ENCODE peak calls at places on chromosomes 4 and X, in seven cellular contexts. W is K562, L is SK-N-SH, I is GM12892, D is HepG2, F is H1, H is GM12878. G is an unnamed sample.

GRCh38 chrX:16851827-16852226 is 18.3 kb downstream of the RBBP7 start:
- DNase-seq in I (no peak), L (no peak), H (no peak), F (no peak), D (no peak), W (no peak), G (no peak)

GRCh38 chrX:133745361-133745760 is 240.0 kb downstream of the GPC3 start:
- DNase-seq in F (no peak), D (no peak), I (no peak), W (no peak), L (no peak), H (no peak), G (no peak)

GRCh38 chr4:14810568-14810967 is 191.7 kb upstream of the CPEB2 start:
- DNase-seq in F (no peak), H (no peak), L (no peak), W (no peak), I (no peak), D (no peak), G (no peak)

GRCh38 chrX:141175786-141176185 is 1.1 kb downstream of the LDOC1 start:
- DNase-seq in W (no peak), D (no peak), L (no peak), F (no peak), I (no peak), H (no peak), G (no peak)

GRCh38 chr4:182145360-182145905 is 97.8 kb upstream of the TENM3 start:
- DNase-seq in I (no peak), W (no peak), D (no peak), F (no peak), H (no peak), L (peak; percentile 34), G (no peak)

GRCh38 chr4:151727365-151727764 is 33.4 kb downstream of the GATB start:
- DNase-seq in I (no peak), F (no peak), L (no peak), W (no peak), H (no peak), D (no peak), G (no peak)

GRCh38 chrX:13109811-13110210 is 65.4 kb upstream of the FAM9C start:
- DNase-seq in I (no peak), F (no peak), L (no peak), H (no peak), D (no peak), W (no peak), G (no peak)

GRCh38 chrX:69154051-69154450 is 11.2 kb downstream of the PJA1 start:
- DNase-seq in F (no peak), I (no peak), L (peak; percentile 1), D (no peak), H (no peak), W (no peak), G (no peak)

GRCh38 chrX:153647461-153648357 is 706 bp downstream of the DUSP9 start:
- DNase-seq in H (no peak), L (peak; percentile 27), I (peak; percentile 14), F (no peak), D (no peak), W (no peak), G (no peak)

GRCh38 chrX:25600776-25601175 is 537.4 kb upstream of the MAGEB18 start:
- DNase-seq in I (no peak), F (no peak), H (no peak), W (no peak), D (no peak), L (no peak), G (no peak)

GRCh38 chr4:82017680-82018079 is 356.1 kb downstream of the HNRNPD start:
- DNase-seq in D (peak; percentile 12), F (no peak), I (no peak), W (peak; percentile 44), H (no peak), L (no peak), G (peak; percentile 5)

GRCh38 chr4:185215261-185215660 is 5.9 kb downstream of the SNX25 start:
- DNase-seq in W (no peak), H (no peak), L (no peak), F (no peak), I (no peak), D (no peak), G (no peak)

GRCh38 chr4:88900432-88900831 is 156.6 kb downstream of the FAM13A start:
- DNase-seq in L (no peak), W (no peak), F (no peak), I (no peak), H (no peak), D (no peak), G (no peak)

GRCh38 chrX:129641941-129642340 is 12.8 kb downstream of the APLN start:
- DNase-seq in I (no peak), F (no peak), W (peak; percentile 26), H (no peak), D (no peak), L (no peak), G (no peak)

GRCh38 chr4:79472693-79473552 is 64.9 kb upstream of the GK2 start:
- DNase-seq in W (no peak), I (no peak), H (no peak), F (no peak), D (no peak), L (no peak), G (no peak)

GRCh38 chr4:183300660-183301059 is 19.4 kb downstream of the CLDN22 start:
- DNase-seq in D (no peak), L (no peak), I (no peak), F (no peak), H (no peak), W (no peak), G (no peak)

GRCh38 chrX:1657367-1658082 is 42.7 kb downstream of the ASMT start:
- DNase-seq in F (no peak), H (peak; percentile 62), D (no peak), L (no peak), W (no peak), I (no peak), G (no peak)

GRCh38 chrX:149512225-149512885 is 7.2 kb upstream of the IDS start:
- DNase-seq in I (no peak), H (peak; percentile 13), W (peak; percentile 76), L (peak; percentile 58), D (peak; percentile 49), F (peak; percentile 60), G (no peak)

GRCh38 chr4:7206385-7206784 is 14.0 kb downstream of the SORCS2 start:
- DNase-seq in F (no peak), W (peak; percentile 27), H (no peak), L (no peak), I (no peak), D (no peak), G (no peak)

GRCh38 chr4:168409089-168409801 is 71.0 kb downstream of the DDX60L start:
- DNase-seq in L (no peak), D (no peak), H (no peak), W (no peak), F (no peak), I (no peak), G (no peak)

GRCh38 chr4:5852806-5853205 is 40.1 kb downstream of the CRMP1 start:
- DNase-seq in D (no peak), L (no peak), I (no peak), W (no peak), F (no peak), H (no peak), G (no peak)

GRCh38 chr4:90528551-90528950 is 401.4 kb downstream of the CCSER1 start:
- DNase-seq in L (peak; percentile 4), H (no peak), W (no peak), F (no peak), D (no peak), I (no peak), G (no peak)

GRCh38 chr4:98615991-98616390 is 42.4 kb downstream of the TSPAN5 start:
- DNase-seq in W (no peak), I (no peak), F (no peak), L (no peak), D (no peak), H (no peak), G (no peak)

GRCh38 chr4:140996757-140997156 is 136.5 kb downstream of the RNF150 start:
- DNase-seq in F (no peak), W (no peak), D (no peak), H (no peak), L (no peak), I (no peak), G (no peak)

GRCh38 chr4:125041372-125041930 is 273.3 kb upstream of the FAT4 start:
- DNase-seq in F (no peak), D (no peak), W (no peak), H (no peak), I (no peak), L (no peak), G (no peak)

GRCh38 chr4:73446336-73446938 is 10.4 kb downstream of the AFP start:
- DNase-seq in L (peak; percentile 46), I (peak; percentile 12), H (no peak), F (no peak), D (peak; percentile 78), W (peak; percentile 67), G (peak; percentile 7)

GRCh38 chr4:1544861-1545275 is 138.6 kb upstream of the NKX1-1 start:
- DNase-seq in D (no peak), W (no peak), H (no peak), L (no peak), I (no peak), F (no peak), G (no peak)
- TF ChIP-seq TAF1 in D (no peak), W (no peak), H (no peak), L (no peak), I (no peak), F (no peak), G (no peak)

DNA sequence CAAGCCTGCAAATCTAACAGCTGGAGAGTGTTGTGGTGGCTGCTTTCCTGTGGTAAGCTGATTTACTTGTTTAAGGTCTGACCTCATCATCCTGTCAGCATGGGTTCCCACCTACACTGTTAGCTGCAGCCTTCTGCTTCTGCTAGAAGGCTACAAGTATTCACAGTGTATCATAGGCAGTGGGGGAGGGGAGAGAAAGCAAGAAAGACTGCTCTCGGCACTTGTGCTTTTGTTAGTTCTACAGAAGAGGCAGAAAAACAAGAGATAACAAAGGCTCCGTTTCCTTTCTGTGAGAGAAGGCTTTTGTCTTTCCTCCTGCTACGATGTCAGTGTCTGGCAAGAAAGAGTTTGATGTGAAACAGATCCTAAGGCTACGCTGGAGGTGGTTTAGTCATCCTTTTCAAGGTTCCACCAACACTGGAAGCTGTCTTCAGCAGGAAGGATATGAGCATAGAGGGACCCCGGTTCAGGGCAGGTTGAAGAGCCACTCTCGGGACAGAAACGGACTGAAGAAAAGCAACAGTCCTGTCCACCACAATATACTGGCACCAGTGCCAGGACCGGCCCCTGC is at the start of gene KLHL4:
- DNase-seq in H (no peak), F (peak; percentile 46), D (no peak), L (no peak), I (no peak), W (peak; percentile 65), G (no peak)
- TF ChIP-seq POLR2AphosphoS5 in H (no peak), F (no peak), D (no peak), L (no peak), I (no peak), W (no peak), G (no peak)

GRCh38 chrX:79325263-79325958 is 41.7 kb downstream of the ITM2A start:
- DNase-seq in I (no peak), H (no peak), L (no peak), W (peak; percentile 35), D (no peak), F (no peak), G (no peak)
- TF ChIP-seq TAF1 in I (no peak), H (no peak), L (no peak), W (no peak), D (no peak), F (no peak), G (no peak)

GRCh38 chr4:104975617-104976016 is 171.1 kb upstream of the TET2 start:
- DNase-seq in H (no peak), I (no peak), W (no peak), L (no peak), F (no peak), D (no peak), G (no peak)
- TF ChIP-seq POLR2AphosphoS5 in H (no peak), I (no peak), W (no peak), L (no peak), F (no peak), D (no peak), G (no peak)

G was measured in GM12891.